ENCODE peak calls at places on chromosomes 7 and 10, in ten cellular contexts. K is thyroid gland, F is Peyer's patch, V is IMR-90, I is GM23338, Y is iPS DF 6.9, D is colonic mucosa, C is tibial nerve, X is gastrocnemius medialis, S is upper lobe of left lung. T is an unnamed sample. For H3K4me1, the result is how much of the 10 kb centered on the place peaks cover.

GRCh38 chr7:80542398-80542797 is 30.5 kb upstream of the GNAT3 start:
- DNase-seq in K (no peak), X (no peak), F (no peak), I (no peak), D (no peak), V (peak), C (no peak), S (no peak), Y (no peak), T (no peak)

GRCh38 chr10:6416892-6417512 is 163.1 kb downstream of the PRKCQ start:
- DNase-seq in S (no peak), I (peak), F (no peak), K (no peak), V (peak), D (no peak), X (no peak), Y (peak), C (no peak), T (no peak)

GRCh38 chr10:99506416-99506815 is 26.3 kb upstream of the NKX2-3 start:
- DNase-seq in K (no peak), D (no peak), V (no peak), Y (no peak), I (no peak), C (no peak), F (no peak), X (no peak), S (no peak), T (no peak)

GRCh38 chr10:4733150-4733842 is 92.7 kb upstream of the AKR1E2 start:
- DNase-seq in S (no peak), F (no peak), C (no peak), K (no peak), X (no peak), D (no peak), V (no peak), I (no peak), Y (no peak), T (no peak)

GRCh38 chr7:392822-393221 is 102.9 kb downstream of the FOXL3 start:
- DNase-seq in I (no peak), D (no peak), X (no peak), Y (no peak), K (no peak), C (no peak), F (no peak), S (no peak), V (no peak), T (no peak)

GRCh38 chr7:1407883-1408282 is 51.4 kb downstream of the MICALL2 start:
- DNase-seq in S (no peak), F (no peak), X (no peak), I (no peak), K (no peak), D (no peak), Y (no peak), C (no peak), V (no peak), T (no peak)

GRCh38 chr7:117993377-117994003 is 120.2 kb upstream of the CTTNBP2 start:
- DNase-seq in C (no peak), K (peak), F (no peak), X (no peak), S (no peak), I (peak), V (peak), D (no peak), Y (peak), T (no peak)

GRCh38 chr10:22702348-22702747 is 12.0 kb downstream of the PIP4K2A start:
- DNase-seq in X (no peak), Y (no peak), F (no peak), K (no peak), V (peak), I (no peak), S (no peak), D (no peak), C (no peak), T (no peak)

GRCh38 chr10:13201132-13201531 is 33.0 kb downstream of the UCMA start:
- DNase-seq in S (no peak), K (no peak), I (no peak), X (no peak), V (peak), F (no peak), Y (no peak), C (no peak), D (no peak), T (no peak)

GRCh38 chr7:44709011-44709915 is 39.4 kb upstream of the ZMIZ2 start:
- DNase-seq in S (no peak), C (no peak), Y (no peak), F (no peak), X (no peak), I (no peak), D (no peak), K (no peak), V (no peak), T (no peak)

GRCh38 chr10:130974171-130974570 is 337.4 kb downstream of the TCERG1L start:
- DNase-seq in Y (no peak), X (no peak), S (no peak), C (no peak), I (no peak), K (no peak), F (no peak), D (no peak), V (no peak), T (no peak)

GRCh38 chr7:115005241-115005640 is 83.3 kb downstream of the MDFIC start:
- DNase-seq in C (no peak), Y (no peak), I (no peak), X (no peak), V (no peak), K (no peak), D (no peak), F (no peak), S (no peak), T (no peak)

GRCh38 chr7:36389371-36390198 is at the start of gene ANLN:
- DNase-seq in X (peak), D (peak), C (peak), K (peak), I (peak), Y (peak), F (peak), V (peak), S (peak), T (peak)

GRCh38 chr10:64430690-64431323 is 909.6 kb downstream of the REEP3 start:
- DNase-seq in X (no peak), D (peak), K (no peak), C (no peak), S (no peak), I (peak), V (no peak), F (no peak), Y (peak), T (no peak)

GRCh38 chr10:46537309-46537708 is 19.1 kb downstream of the GPRIN2 start:
- DNase-seq in F (peak), S (peak), C (no peak), X (no peak), Y (no peak), I (peak), K (no peak), D (no peak), V (no peak), T (no peak)

GRCh38 chr10:20415684-20416083 is 481.4 kb downstream of the NEBL start:
- DNase-seq in S (no peak), X (no peak), K (no peak), C (no peak), V (no peak), I (no peak), Y (no peak), D (no peak), F (no peak), T (no peak)

GRCh38 chr10:32893431-32893830 is 64.6 kb downstream of the ITGB1 start:
- DNase-seq in C (no peak), Y (peak), K (no peak), F (no peak), V (no peak), I (peak), S (no peak), X (no peak), D (no peak), T (no peak)

GRCh38 chr7:143363011-143363937 is 761 bp upstream of the FAM131B start:
- DNase-seq in D (no peak), S (no peak), K (no peak), Y (no peak), F (no peak), X (no peak), I (no peak), C (no peak), V (no peak), T (no peak)

GRCh38 chr10:11532329-11532728 is 79.1 kb downstream of the USP6NL start:
- DNase-seq in C (no peak), X (no peak), F (no peak), Y (no peak), K (no peak), V (peak), S (no peak), D (no peak), I (no peak), T (no peak)

GRCh38 chr10:106078796-106079576 is 1085.5 kb downstream of the SORCS1 start:
- DNase-seq in C (no peak), F (no peak), D (no peak), S (no peak), I (peak), Y (no peak), X (no peak), V (no peak), K (no peak), T (no peak)

GRCh38 chr7:152678133-152678645 is 2.2 kb upstream of the XRCC2 start:
- DNase-seq in I (no peak), K (no peak), D (no peak), S (peak), F (no peak), X (no peak), V (no peak), C (no peak), Y (no peak), T (no peak)

GRCh38 chr10:22655312-22655973 is 58.9 kb downstream of the PIP4K2A start:
- DNase-seq in S (no peak), D (no peak), F (no peak), C (no peak), V (peak), K (peak), I (no peak), X (no peak), Y (no peak), T (peak)

GRCh38 chr7:147509052-147509480 is 1081.5 kb upstream of the C7orf33 start:
- DNase-seq in I (no peak), Y (no peak), X (no peak), D (no peak), C (no peak), V (peak), F (no peak), K (no peak), S (no peak), T (no peak)

GRCh38 chr7:29278362-29279070 is 83.9 kb downstream of the CHN2 start:
- DNase-seq in K (no peak), F (no peak), I (no peak), V (no peak), Y (no peak), C (no peak), X (no peak), S (no peak), D (no peak), T (no peak)

GRCh38 chr7:33649476-33650441 is 255.6 kb upstream of the BMPER start:
- DNase-seq in D (peak), Y (no peak), I (no peak), F (no peak), K (no peak), V (peak), S (no peak), C (no peak), X (no peak), T (no peak)

GRCh38 chr7:7881581-7881980 is 87.0 kb upstream of the GLCCI1 start:
- DNase-seq in X (no peak), Y (no peak), D (no peak), F (no peak), I (no peak), K (no peak), V (no peak), S (no peak), C (no peak), T (no peak)

GRCh38 chr7:3722396-3722846 is 421.4 kb downstream of the SDK1 start:
- DNase-seq in V (peak), S (no peak), X (no peak), D (no peak), F (peak), I (peak), K (no peak), Y (peak), C (no peak), T (peak)

GRCh38 chr7:139566075-139566474 is 42.6 kb downstream of the CLEC2L start:
- DNase-seq in V (no peak), I (no peak), Y (no peak), K (no peak), C (no peak), F (no peak), D (no peak), X (no peak), S (no peak), T (no peak)

GRCh38 chr7:94643771-94644545 is 12.0 kb downstream of the SGCE start:
- DNase-seq in C (no peak), D (no peak), X (no peak), S (no peak), V (no peak), Y (no peak), K (no peak), F (no peak), I (no peak), T (no peak)

GRCh38 chr7:49852619-49853462 is 79.4 kb downstream of the VWC2 start:
- DNase-seq in K (peak), Y (peak), I (peak), V (peak), C (no peak), F (no peak), D (peak), X (no peak), S (no peak), T (no peak)

GRCh38 chr7:2760098-2760889 is 72.3 kb downstream of the AMZ1 start:
- DNase-seq in F (peak), I (peak), S (peak), Y (peak), K (no peak), X (peak), C (no peak), V (peak), D (peak), T (no peak)

GRCh38 chr7:156979007-156979606 is 29.6 kb downstream of the NOM1 start:
- DNase-seq in I (no peak), F (no peak), V (no peak), K (no peak), C (no peak), X (no peak), D (peak), S (no peak), Y (no peak), T (no peak)

GRCh38 chr10:93773705-93774104 is 16.0 kb downstream of the LGI1 start:
- DNase-seq in S (no peak), C (no peak), F (no peak), I (no peak), D (no peak), V (no peak), K (no peak), X (no peak), Y (no peak), T (no peak)

GRCh38 chr10:86083206-86083605 is 283.4 kb downstream of the GRID1 start:
- DNase-seq in F (no peak), K (no peak), C (no peak), X (no peak), I (no peak), Y (no peak), V (no peak), S (no peak), D (no peak), T (no peak)

GRCh38 chr10:24201503-24202180 is 7.3 kb upstream of the KIAA1217 start:
- DNase-seq in X (no peak), V (no peak), C (no peak), D (peak), S (no peak), K (peak), I (no peak), Y (no peak), F (no peak), T (no peak)

GRCh38 chr10:127524869-127525268 is 24.2 kb upstream of the NPS start:
- DNase-seq in K (no peak), S (no peak), F (no peak), V (no peak), I (no peak), Y (no peak), C (no peak), D (no peak), X (no peak), T (no peak)

GRCh38 chr7:4115941-4116610 is 566.0 kb upstream of the FOXK1 start:
- DNase-seq in F (no peak), I (no peak), C (no peak), Y (no peak), D (no peak), V (no peak), S (no peak), X (no peak), K (no peak), T (no peak)

GRCh38 chr10:49652416-49653385 is 26.8 kb upstream of the C10orf53 start:
- DNase-seq in K (no peak), C (no peak), I (no peak), F (no peak), D (no peak), S (no peak), Y (no peak), V (no peak), X (no peak), T (no peak)
- H3K4me1 ChIP-seq in K (under half), C (under half), I (under half), F (under half), D (under half), S (under half), Y (under half), V (under half), X (under half), T (under half)

DNA sequence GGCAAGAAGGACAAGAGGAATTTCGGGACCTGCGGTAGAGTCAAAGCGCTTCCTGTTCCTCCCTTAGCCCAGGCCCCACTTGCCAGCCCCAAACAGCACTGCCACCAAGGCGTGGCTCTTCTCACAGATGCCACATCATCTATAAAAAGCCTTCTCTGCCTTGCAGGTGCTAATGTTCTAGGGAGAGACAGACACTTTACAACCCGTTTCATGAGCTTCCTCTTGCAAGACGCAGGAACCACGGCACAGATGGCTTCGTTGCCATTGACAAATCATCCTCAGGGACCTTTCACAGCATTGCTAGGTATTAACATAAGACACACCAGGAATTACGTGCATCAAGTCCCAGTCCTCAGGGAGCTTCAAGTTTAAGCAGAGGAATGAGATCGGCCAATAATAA is 180.9 kb downstream of the JCAD start:
- DNase-seq in X (no peak), D (no peak), V (no peak), S (no peak), I (no peak), K (no peak), F (no peak), C (no peak), Y (no peak), T (no peak)
- H3K27ac ChIP-seq in X (no peak), D (no peak), V (no peak), S (no peak), I (no peak), K (peak), F (no peak), C (no peak), Y (no peak), T (no peak)

GRCh38 chr7:130989006-130989795 is 255.2 kb upstream of the KLF14 start:
- DNase-seq in C (no peak), Y (no peak), D (no peak), V (no peak), I (no peak), X (no peak), K (no peak), S (no peak), F (no peak), T (no peak)
- H3K4me1 ChIP-seq in C (half or more), Y (under half), D (under half), V (under half), I (under half), X (half or more), K (half or more), S (half or more), F (under half), T (half or more)

GRCh38 chr7:101172005-101172853 is 6.9 kb upstream of the VGF start:
- DNase-seq in V (no peak), S (no peak), D (no peak), K (peak), I (peak), F (no peak), X (no peak), Y (no peak), C (no peak), T (no peak)
- H3K27ac ChIP-seq in V (no peak), S (no peak), D (no peak), K (no peak), I (no peak), F (no peak), X (no peak), Y (no peak), C (no peak), T (no peak)

DNA sequence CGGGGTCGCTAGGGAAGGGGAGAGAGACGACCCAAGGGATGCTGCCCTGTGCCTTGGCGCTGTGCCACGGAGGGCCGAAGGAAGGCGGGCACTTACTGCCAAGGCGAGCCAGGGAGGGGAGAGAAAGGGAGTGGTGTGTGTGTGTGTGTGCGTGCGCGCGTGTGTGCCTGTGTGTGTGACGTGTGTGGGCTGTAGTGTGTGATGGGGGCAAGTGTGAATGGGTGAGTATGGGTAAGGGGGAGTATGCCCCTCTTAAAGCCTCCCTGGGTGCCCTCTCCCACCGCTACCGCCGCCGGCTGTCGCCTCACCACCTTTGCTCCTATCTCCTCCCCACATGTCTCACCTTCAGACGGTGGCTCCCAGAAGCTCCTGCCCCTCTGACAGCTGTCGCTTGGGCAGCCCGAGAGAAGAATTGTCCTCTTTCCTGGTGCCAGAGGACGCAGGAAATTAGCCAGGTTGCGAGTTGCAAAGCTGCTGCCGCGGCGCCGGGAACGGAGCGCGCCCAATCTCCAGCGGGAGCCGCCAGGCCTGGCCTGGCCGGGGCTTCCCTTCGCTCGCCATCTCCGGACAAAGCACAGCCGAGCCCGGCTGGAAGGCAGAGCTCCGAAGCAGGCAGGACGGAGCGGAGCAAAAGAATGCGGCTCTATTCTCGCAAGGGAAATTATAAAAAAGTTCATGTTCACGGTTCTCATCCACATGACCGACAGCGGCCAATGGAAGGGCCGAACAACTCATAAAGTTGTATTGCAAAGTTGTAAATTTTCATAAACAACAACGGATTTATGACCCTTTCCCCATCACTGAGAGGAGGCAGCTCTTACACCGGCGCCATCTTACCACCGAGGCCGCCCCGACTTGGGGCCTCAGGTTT is at the start of gene HOXA3:
- DNase-seq in F (peak), Y (no peak), K (no peak), D (peak), S (no peak), C (no peak), V (peak), I (peak), X (no peak), T (no peak)
- H3K4me1 ChIP-seq in F (under half), Y (under half), K (under half), D (under half), S (half or more), C (under half), V (under half), I (under half), X (under half), T (half or more)

DNA sequence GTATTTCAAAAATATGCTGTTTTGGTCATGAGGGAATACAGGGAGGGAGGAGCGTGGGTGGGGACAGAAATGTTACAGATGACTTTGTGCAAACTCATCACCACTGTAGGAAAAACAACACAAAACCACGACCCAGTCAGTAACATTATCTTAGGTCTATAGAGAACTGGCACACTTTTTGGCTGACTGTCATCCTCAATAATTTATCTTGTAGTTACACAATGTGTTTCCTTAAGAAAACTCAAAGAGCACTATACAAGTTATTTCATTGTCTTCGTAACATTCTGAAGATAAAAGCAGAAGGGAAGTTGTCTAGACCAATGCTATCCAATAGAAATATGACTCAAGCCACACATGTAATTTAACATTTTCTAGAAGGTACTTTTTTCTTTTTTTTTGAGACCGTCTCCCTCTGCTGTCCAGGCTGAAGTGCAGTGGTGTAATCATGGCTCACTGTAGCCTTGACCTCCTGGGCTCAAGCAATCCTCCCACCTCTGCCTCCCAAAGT is 16.9 kb upstream of the CDK14 start:
- DNase-seq in C (no peak), X (no peak), V (peak), I (no peak), D (no peak), Y (no peak), K (peak), S (no peak), F (no peak), T (no peak)
- H3K27ac ChIP-seq in C (no peak), X (no peak), V (no peak), I (no peak), D (no peak), Y (no peak), K (no peak), S (no peak), F (no peak), T (no peak)